ENCODE peak calls at places on chromosome 4, in eight cellular contexts. K is prostate gland; O is pancreas; S is sigmoid colon; L is suprapubic skin; C is AG04450; I is SK-N-SH; H is CD8-positive, alpha-beta memory T cell. T is an unnamed sample. For H3K9me3, the result is how much of the 10 kb centered on the place peaks cover.

GRCh38 chr4:92184566-92184965 is 119.2 kb upstream of the GRID2 start:
- DNase-seq in K (no peak), O (no peak), S (no peak), L (no peak), C (no peak), I (no peak), H (no peak), T (no peak)

GRCh38 chr4:185742766-185743165 is 69.2 kb downstream of the SORBS2 start:
- DNase-seq in K (no peak), O (peak), S (no peak), L (no peak), C (no peak), I (no peak), H (no peak), T (no peak)

GRCh38 chr4:123495530-123495929 is 98.9 kb downstream of the SPRY1 start:
- DNase-seq in K (no peak), O (no peak), S (no peak), L (no peak), C (no peak), I (no peak), H (no peak), T (no peak)

GRCh38 chr4:124641715-124642380 is 70.7 kb downstream of the ANKRD50 start:
- DNase-seq in K (no peak), O (no peak), S (no peak), L (no peak), C (peak), I (no peak), H (no peak), T (no peak)

GRCh38 chr4:82777857-82778525 is 20.6 kb downstream of the SCD5 start:
- DNase-seq in K (no peak), O (no peak), S (no peak), L (no peak), C (no peak), I (no peak), H (no peak), T (no peak)

GRCh38 chr4:44700427-44700826 is 22.2 kb downstream of the GUF1 start:
- DNase-seq in K (no peak), O (no peak), S (no peak), L (no peak), C (no peak), I (no peak), H (no peak), T (no peak)

GRCh38 chr4:84964995-84965557 is 1.4 kb downstream of the WDFY3 start:
- DNase-seq in K (no peak), O (no peak), S (no peak), L (no peak), C (no peak), I (no peak), H (no peak), T (no peak)

GRCh38 chr4:147481577-147482109 is 746 bp downstream of the EDNRA start:
- DNase-seq in K (no peak), O (no peak), S (no peak), L (no peak), C (no peak), I (no peak), H (no peak), T (no peak)

GRCh38 chr4:51942108-51942832 is 77.9 kb downstream of the LRRC66 start:
- DNase-seq in K (no peak), O (no peak), S (no peak), L (no peak), C (no peak), I (no peak), H (no peak), T (no peak)

GRCh38 chr4:182578402-182578801 is 335.2 kb downstream of the TENM3 start:
- DNase-seq in K (no peak), O (no peak), S (no peak), L (no peak), C (peak), I (no peak), H (no peak), T (no peak)

GRCh38 chr4:141081921-141082381 is 51.3 kb downstream of the RNF150 start:
- DNase-seq in K (no peak), O (no peak), S (no peak), L (no peak), C (no peak), I (no peak), H (no peak), T (no peak)

GRCh38 chr4:66178901-66179300 is 508.6 kb upstream of the EPHA5 start:
- DNase-seq in K (no peak), O (no peak), S (no peak), L (no peak), C (no peak), I (no peak), H (no peak), T (no peak)

GRCh38 chr4:149498246-149498645 is 317.4 kb downstream of the IQCM start:
- DNase-seq in K (no peak), O (no peak), S (no peak), L (no peak), C (no peak), I (no peak), H (no peak), T (no peak)

GRCh38 chr4:174713181-174713580 is 115.9 kb downstream of the GLRA3 start:
- DNase-seq in K (no peak), O (no peak), S (no peak), L (no peak), C (no peak), I (no peak), H (no peak), T (no peak)

GRCh38 chr4:78441786-78442185 is 109.8 kb upstream of the ANXA3 start:
- DNase-seq in K (no peak), O (no peak), S (no peak), L (no peak), C (no peak), I (no peak), H (no peak), T (no peak)

GRCh38 chr4:46123872-46124755 is at the start of gene GABRG1:
- DNase-seq in K (no peak), O (no peak), S (no peak), L (no peak), C (no peak), I (no peak), H (no peak), T (peak)

GRCh38 chr4:150821641-150822040 is 193.4 kb downstream of the LRBA start:
- DNase-seq in K (no peak), O (no peak), S (no peak), L (no peak), C (no peak), I (no peak), H (no peak), T (no peak)

GRCh38 chr4:109462297-109462696 is 28.7 kb downstream of the SEC24B start:
- DNase-seq in K (no peak), O (no peak), S (no peak), L (no peak), C (no peak), I (no peak), H (no peak), T (no peak)

GRCh38 chr4:53478671-53479456 is 101.4 kb downstream of the FIP1L1 start:
- DNase-seq in K (no peak), O (no peak), S (no peak), L (no peak), C (peak), I (no peak), H (no peak), T (no peak)

GRCh38 chr4:4491396-4491893 is 50.4 kb downstream of the STX18 start:
- DNase-seq in K (no peak), O (no peak), S (no peak), L (no peak), C (no peak), I (no peak), H (no peak), T (no peak)

GRCh38 chr4:136319789-136320470 is 1212.4 kb downstream of the PCDH18 start:
- DNase-seq in K (no peak), O (no peak), S (no peak), L (no peak), C (no peak), I (no peak), H (no peak), T (no peak)

GRCh38 chr4:141126769-141127168 is 6.5 kb downstream of the RNF150 start:
- DNase-seq in K (no peak), O (no peak), S (no peak), L (no peak), C (no peak), I (no peak), H (no peak), T (no peak)

GRCh38 chr4:110619401-110620247 is 3.3 kb downstream of the PITX2 start:
- DNase-seq in K (no peak), O (no peak), S (no peak), L (no peak), C (no peak), I (no peak), H (no peak), T (no peak)
- H3K9me3 ChIP-seq in K (under half), O (under half), S (under half), L (under half), C (under half), I (under half), H (under half), T (under half)

GRCh38 chr4:94348705-94349104 is 6.1 kb upstream of the HPGDS start:
- DNase-seq in K (no peak), O (no peak), S (no peak), L (no peak), C (no peak), I (no peak), H (no peak), T (no peak)
- H3K9me3 ChIP-seq in K (under half), O (under half), S (under half), L (under half), C (under half), I (under half), H (under half), T (under half)

DNA sequence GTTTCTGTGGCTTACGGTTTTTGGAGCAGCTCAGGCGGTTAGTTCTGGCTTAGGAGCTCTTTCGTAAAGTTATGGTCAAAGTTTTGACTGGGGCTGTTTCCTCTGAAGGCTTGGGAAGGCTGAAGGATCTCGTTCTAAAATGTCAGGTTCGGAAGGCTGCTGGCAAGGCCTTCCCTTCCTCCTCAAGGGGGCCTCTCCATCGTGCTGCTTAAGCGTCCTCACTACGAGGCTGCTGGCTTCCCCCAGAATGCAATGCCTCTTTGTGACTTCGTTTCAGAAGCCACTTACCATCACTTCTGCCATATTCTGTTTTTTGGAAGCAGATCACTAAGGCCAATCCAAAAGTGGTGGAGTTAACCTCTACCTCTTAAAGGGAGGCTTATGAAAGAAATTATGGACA is 1196.4 kb upstream of the TENM3 start:
- DNase-seq in K (no peak), O (no peak), S (no peak), L (no peak), C (no peak), I (no peak), H (no peak), T (no peak)
- H3K9me3 ChIP-seq in K (under half), O (under half), S (under half), L (under half), C (under half), I (under half), H (under half), T (under half)

DNA sequence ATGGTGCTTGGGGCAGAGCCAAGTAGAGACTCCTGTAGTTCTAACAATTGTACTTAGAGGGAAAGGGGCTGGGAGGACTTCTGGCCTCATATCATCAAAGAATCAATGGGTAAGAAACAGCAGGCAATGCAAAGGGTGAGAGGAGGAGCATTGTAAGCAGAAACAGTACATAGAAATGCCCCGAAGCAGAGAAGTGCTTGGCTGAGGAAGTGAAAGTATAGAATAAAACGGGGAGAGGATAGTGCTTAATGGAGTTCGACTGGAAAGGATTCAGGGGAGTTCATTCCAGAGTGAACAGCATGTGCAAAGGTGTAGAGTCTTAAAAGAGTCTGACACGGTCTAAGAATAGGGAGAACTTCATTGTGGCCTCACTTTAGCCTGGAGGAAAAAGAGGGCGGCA is 103.0 kb downstream of the SYNPO2 start:
- DNase-seq in K (no peak), O (no peak), S (no peak), L (no peak), C (no peak), I (no peak), H (no peak), T (no peak)
- H3K9me3 ChIP-seq in K (under half), O (under half), S (under half), L (under half), C (under half), I (under half), H (under half), T (under half)

GRCh38 chr4:96736352-96736889 is 896.5 kb downstream of the PDHA2 start:
- DNase-seq in K (no peak), O (no peak), S (no peak), L (no peak), C (no peak), I (no peak), H (no peak), T (peak)

GRCh38 chr4:96742332-96743014 is 902.6 kb downstream of the PDHA2 start:
- DNase-seq in K (no peak), O (no peak), S (no peak), L (no peak), C (no peak), I (no peak), H (no peak), T (no peak)

DNA sequence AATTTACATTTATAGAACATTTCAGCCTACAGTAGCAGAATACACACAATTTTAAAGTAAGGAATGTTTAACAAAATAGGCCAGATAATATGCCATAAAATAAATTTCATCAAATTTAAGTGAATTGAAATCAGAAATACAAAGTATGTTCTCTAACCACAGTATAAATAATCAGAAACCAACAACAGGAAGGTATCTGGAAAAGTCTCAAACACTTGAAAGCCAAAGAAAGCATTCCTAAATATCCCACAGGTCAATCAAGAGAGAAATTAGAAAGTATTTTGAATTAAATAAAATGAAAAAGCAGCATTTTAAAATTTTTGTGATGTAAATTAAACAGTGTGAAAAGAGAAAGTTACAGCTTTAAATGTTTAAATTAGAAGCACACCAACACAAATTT is 899.2 kb downstream of the PDHA2 start:
- DNase-seq in K (no peak), O (no peak), S (no peak), L (no peak), C (no peak), I (no peak), H (no peak), T (no peak)
- H3K9me3 ChIP-seq in K (under half), O (under half), S (under half), L (under half), C (under half), I (under half), H (under half), T (under half)

GRCh38 chr4:116223059-116223732 is 862.2 kb downstream of the TRAM1L1 start:
- DNase-seq in K (no peak), O (no peak), S (no peak), L (no peak), C (no peak), I (no peak), H (no peak), T (no peak)
- H3K9me3 ChIP-seq in K (under half), O (under half), S (under half), L (under half), C (under half), I (under half), H (under half), T (under half)

GRCh38 chr4:112832493-112832892 is 195.6 kb downstream of the LARP7 start:
- DNase-seq in K (no peak), O (no peak), S (no peak), L (no peak), C (no peak), I (no peak), H (no peak), T (no peak)

GRCh38 chr4:112842513-112842912 is 205.6 kb downstream of the LARP7 start:
- DNase-seq in K (no peak), O (no peak), S (no peak), L (no peak), C (no peak), I (no peak), H (no peak), T (no peak)

GRCh38 chr4:112840619-112841018 is 203.7 kb downstream of the LARP7 start:
- DNase-seq in K (no peak), O (no peak), S (no peak), L (no peak), C (no peak), I (no peak), H (no peak), T (no peak)

GRCh38 chr4:112840061-112840460 is 203.1 kb downstream of the LARP7 start:
- DNase-seq in K (no peak), O (no peak), S (no peak), L (no peak), C (no peak), I (no peak), H (no peak), T (no peak)

DNA sequence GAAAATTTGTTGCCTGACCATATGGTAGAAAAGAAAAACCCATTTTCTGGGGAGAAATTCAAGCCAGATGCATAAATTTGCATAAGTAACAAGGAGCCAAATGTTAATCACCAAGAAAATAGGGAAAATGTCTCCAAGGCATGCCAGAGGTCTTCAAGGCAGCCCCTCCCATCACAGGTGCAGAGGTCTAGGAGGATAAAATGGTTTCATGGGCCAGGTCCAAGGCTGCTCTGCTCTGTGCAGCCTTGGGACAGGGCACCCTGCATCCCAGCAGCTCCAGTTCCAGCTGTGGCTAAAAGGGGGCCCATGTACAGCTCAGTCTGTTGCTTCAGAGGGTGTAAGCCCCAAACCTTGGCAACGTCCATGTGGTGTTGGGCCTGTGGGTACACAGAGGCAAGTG is 200.0 kb downstream of the LARP7 start:
- DNase-seq in K (no peak), O (no peak), S (no peak), L (no peak), C (no peak), I (no peak), H (no peak), T (no peak)
- H3K9me3 ChIP-seq in K (under half), O (under half), S (under half), L (under half), C (under half), I (under half), H (under half), T (under half)

GRCh38 chr4:24910504-24910903 is 2.3 kb downstream of the CCDC149 start:
- DNase-seq in K (no peak), O (no peak), S (no peak), L (no peak), C (no peak), I (no peak), H (no peak), T (no peak)
- H3K9me3 ChIP-seq in K (under half), O (under half), S (under half), L (under half), C (under half), I (under half), H (under half), T (under half)

DNA sequence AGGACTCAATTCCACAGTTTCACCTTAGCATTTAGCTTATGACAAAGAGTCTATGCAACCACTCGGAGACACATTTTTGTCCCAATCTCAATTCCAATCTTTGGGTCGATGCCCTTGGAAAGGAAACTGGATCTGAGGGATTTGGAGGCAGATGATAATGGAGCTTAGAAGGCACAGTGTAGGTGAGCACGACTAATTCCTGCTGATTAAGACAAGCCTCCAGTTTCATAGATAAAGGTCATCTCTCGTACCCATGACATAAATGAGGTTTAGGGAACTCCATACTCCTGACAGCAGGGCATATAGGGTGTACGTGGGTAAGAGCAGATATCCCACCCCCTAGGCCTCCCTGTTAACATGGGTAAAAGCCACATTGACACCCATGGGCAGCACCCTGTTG is 24.4 kb upstream of the ZNF718 start:
- DNase-seq in K (no peak), O (no peak), S (no peak), L (no peak), C (no peak), I (no peak), H (no peak), T (no peak)
- H3K9me3 ChIP-seq in K (under half), O (under half), S (under half), L (half or more), C (under half), I (under half), H (under half), T (under half)